ENCODE peak calls at places on chromosomes 4 and X, in six cellular contexts. One of them, this sample, is unnamed.
A peak's percentile ranks its signal among the peaks of the same experiment; 100 is the strongest.

GRCh38 chr4:184937745-184938144 is 80.5 kb upstream of the HELT start:
- DNase-seq in heart left ventricle: no peak
- DNase-seq in stomach: no peak
- DNase-seq in sigmoid colon: no peak
- DNase-seq in tibial nerve: no peak
- DNase-seq in prostate gland: peak; percentile 49
- DNase-seq in this sample: no peak

GRCh38 chrX:68018248-68019203 is 414.8 kb downstream of the OPHN1 start:
- DNase-seq in heart left ventricle: no peak
- DNase-seq in stomach: no peak
- DNase-seq in sigmoid colon: no peak
- DNase-seq in tibial nerve: no peak
- DNase-seq in prostate gland: no peak
- DNase-seq in this sample: no peak

GRCh38 chr4:127686656-127687055 is 43.5 kb upstream of the SLC25A31 start:
- DNase-seq in heart left ventricle: no peak
- DNase-seq in stomach: no peak
- DNase-seq in sigmoid colon: no peak
- DNase-seq in tibial nerve: no peak
- DNase-seq in prostate gland: no peak
- DNase-seq in this sample: no peak

GRCh38 chr4:113368056-113368455 is 318.6 kb downstream of the ANK2 start:
- DNase-seq in heart left ventricle: no peak
- DNase-seq in stomach: no peak
- DNase-seq in sigmoid colon: no peak
- DNase-seq in tibial nerve: no peak
- DNase-seq in prostate gland: no peak
- DNase-seq in this sample: no peak

GRCh38 chr4:181301735-181302380 is 941.3 kb upstream of the TENM3 start:
- DNase-seq in heart left ventricle: no peak
- DNase-seq in stomach: peak; percentile 59
- DNase-seq in sigmoid colon: no peak
- DNase-seq in tibial nerve: no peak
- DNase-seq in prostate gland: peak; percentile 5
- DNase-seq in this sample: no peak

GRCh38 chr4:124253080-124253479 is 459.5 kb downstream of the ANKRD50 start:
- DNase-seq in heart left ventricle: no peak
- DNase-seq in stomach: no peak
- DNase-seq in sigmoid colon: no peak
- DNase-seq in tibial nerve: no peak
- DNase-seq in prostate gland: no peak
- DNase-seq in this sample: no peak

GRCh38 chr4:153432971-153433752 is 33.0 kb upstream of the TMEM131L start:
- DNase-seq in heart left ventricle: peak; percentile 66
- DNase-seq in stomach: peak; percentile 83
- DNase-seq in sigmoid colon: peak; percentile 74
- DNase-seq in tibial nerve: peak; percentile 40
- DNase-seq in prostate gland: peak; percentile 69
- DNase-seq in this sample: peak; percentile 26

GRCh38 chrX:104803219-104803618 is 237.2 kb downstream of the IL1RAPL2 start:
- DNase-seq in heart left ventricle: no peak
- DNase-seq in stomach: no peak
- DNase-seq in sigmoid colon: no peak
- DNase-seq in tibial nerve: no peak
- DNase-seq in prostate gland: no peak
- DNase-seq in this sample: no peak

GRCh38 chr4:136855886-136856285 is 676.4 kb downstream of the PCDH18 start:
- DNase-seq in heart left ventricle: no peak
- DNase-seq in stomach: no peak
- DNase-seq in sigmoid colon: no peak
- DNase-seq in tibial nerve: no peak
- DNase-seq in prostate gland: no peak
- DNase-seq in this sample: no peak

GRCh38 chr4:100208459-100208858 is 18.2 kb upstream of the DDIT4L start:
- DNase-seq in heart left ventricle: no peak
- DNase-seq in stomach: no peak
- DNase-seq in sigmoid colon: no peak
- DNase-seq in tibial nerve: no peak
- DNase-seq in prostate gland: no peak
- DNase-seq in this sample: no peak

GRCh38 chr4:89538886-89539285 is 231.3 kb upstream of the GPRIN3 start:
- DNase-seq in heart left ventricle: no peak
- DNase-seq in stomach: no peak
- DNase-seq in sigmoid colon: no peak
- DNase-seq in tibial nerve: no peak
- DNase-seq in prostate gland: no peak
- DNase-seq in this sample: no peak

GRCh38 chrX:40172169-40172979 is 74.6 kb upstream of the BCOR start:
- DNase-seq in heart left ventricle: peak; percentile 73
- DNase-seq in stomach: peak; percentile 72
- DNase-seq in sigmoid colon: peak; percentile 88
- DNase-seq in tibial nerve: peak; percentile 62
- DNase-seq in prostate gland: peak; percentile 50
- DNase-seq in this sample: no peak

GRCh38 chrX:48683411-48683982 is at the start of gene WAS:
- DNase-seq in heart left ventricle: no peak
- DNase-seq in stomach: no peak
- DNase-seq in sigmoid colon: no peak
- DNase-seq in tibial nerve: no peak
- DNase-seq in prostate gland: no peak
- DNase-seq in this sample: no peak

GRCh38 chr4:132328761-132329160 is 820.3 kb upstream of the PCDH10 start:
- DNase-seq in heart left ventricle: no peak
- DNase-seq in stomach: no peak
- DNase-seq in sigmoid colon: no peak
- DNase-seq in tibial nerve: no peak
- DNase-seq in prostate gland: no peak
- DNase-seq in this sample: no peak

GRCh38 chr4:19381068-19381467 is 870.6 kb upstream of the SLIT2 start:
- DNase-seq in heart left ventricle: no peak
- DNase-seq in stomach: no peak
- DNase-seq in sigmoid colon: no peak
- DNase-seq in tibial nerve: no peak
- DNase-seq in prostate gland: no peak
- DNase-seq in this sample: no peak

GRCh38 chr4:127601029-127601428 is 31.7 kb upstream of the INTU start:
- DNase-seq in heart left ventricle: no peak
- DNase-seq in stomach: no peak
- DNase-seq in sigmoid colon: no peak
- DNase-seq in tibial nerve: no peak
- DNase-seq in prostate gland: no peak
- DNase-seq in this sample: no peak

GRCh38 chrX:150465856-150466775 is 102.3 kb upstream of the MTM1 start:
- DNase-seq in heart left ventricle: no peak
- DNase-seq in stomach: no peak
- DNase-seq in sigmoid colon: no peak
- DNase-seq in tibial nerve: no peak
- DNase-seq in prostate gland: no peak
- DNase-seq in this sample: peak; percentile 30

GRCh38 chrX:22666441-22666840 is 333.3 kb upstream of the DDX53 start:
- DNase-seq in heart left ventricle: no peak
- DNase-seq in stomach: no peak
- DNase-seq in sigmoid colon: no peak
- DNase-seq in tibial nerve: no peak
- DNase-seq in prostate gland: no peak
- DNase-seq in this sample: no peak

GRCh38 chr4:124431663-124432192 is 280.8 kb downstream of the ANKRD50 start:
- DNase-seq in heart left ventricle: no peak
- DNase-seq in stomach: no peak
- DNase-seq in sigmoid colon: no peak
- DNase-seq in tibial nerve: no peak
- DNase-seq in prostate gland: no peak
- DNase-seq in this sample: no peak

GRCh38 chr4:70877539-70877938 is 24.6 kb upstream of the MOB1B start:
- DNase-seq in heart left ventricle: no peak
- DNase-seq in stomach: no peak
- DNase-seq in sigmoid colon: no peak
- DNase-seq in tibial nerve: no peak
- DNase-seq in prostate gland: no peak
- DNase-seq in this sample: no peak

GRCh38 chrX:150364347-150365050 is 1.4 kb downstream of the MAMLD1 start:
- DNase-seq in heart left ventricle: peak; percentile 23
- DNase-seq in stomach: no peak
- DNase-seq in sigmoid colon: no peak
- DNase-seq in tibial nerve: peak; percentile 7
- DNase-seq in prostate gland: no peak
- DNase-seq in this sample: no peak

GRCh38 chr4:167537761-167538160 is 303.5 kb upstream of the SPOCK3 start:
- DNase-seq in heart left ventricle: no peak
- DNase-seq in stomach: no peak
- DNase-seq in sigmoid colon: no peak
- DNase-seq in tibial nerve: no peak
- DNase-seq in prostate gland: no peak
- DNase-seq in this sample: no peak

GRCh38 chrX:108034725-108035124 is 10.1 kb upstream of the VSIG1 start:
- DNase-seq in heart left ventricle: no peak
- DNase-seq in stomach: no peak
- DNase-seq in sigmoid colon: no peak
- DNase-seq in tibial nerve: no peak
- DNase-seq in prostate gland: no peak
- DNase-seq in this sample: no peak

GRCh38 chr4:147788791-147789190 is 56.9 kb downstream of the ARHGAP10 start:
- DNase-seq in heart left ventricle: no peak
- DNase-seq in stomach: no peak
- DNase-seq in sigmoid colon: no peak
- DNase-seq in tibial nerve: no peak
- DNase-seq in prostate gland: no peak
- DNase-seq in this sample: no peak

GRCh38 chrX:66676990-66677389 is 38.1 kb upstream of the EDA2R start:
- DNase-seq in heart left ventricle: no peak
- DNase-seq in stomach: no peak
- DNase-seq in sigmoid colon: no peak
- DNase-seq in tibial nerve: no peak
- DNase-seq in prostate gland: no peak
- DNase-seq in this sample: no peak

GRCh38 chr4:133565379-133565778 is 416.3 kb downstream of the PCDH10 start:
- DNase-seq in heart left ventricle: no peak
- DNase-seq in stomach: no peak
- DNase-seq in sigmoid colon: no peak
- DNase-seq in tibial nerve: no peak
- DNase-seq in prostate gland: no peak
- DNase-seq in this sample: no peak

GRCh38 chr4:89336818-89337395 is 29.3 kb upstream of the GPRIN3 start:
- DNase-seq in heart left ventricle: no peak
- DNase-seq in stomach: no peak
- DNase-seq in sigmoid colon: no peak
- DNase-seq in tibial nerve: no peak
- DNase-seq in prostate gland: no peak
- DNase-seq in this sample: no peak

GRCh38 chr4:143482753-143483362 is 30.6 kb upstream of the SMARCA5 start:
- DNase-seq in heart left ventricle: peak; percentile 23
- DNase-seq in stomach: no peak
- DNase-seq in sigmoid colon: no peak
- DNase-seq in tibial nerve: peak; percentile 50
- DNase-seq in prostate gland: no peak
- DNase-seq in this sample: no peak
- TF ChIP-seq CTCF in heart left ventricle: peak; percentile 71
- TF ChIP-seq CTCF in stomach: no peak
- TF ChIP-seq CTCF in sigmoid colon: peak; percentile 57
- TF ChIP-seq CTCF in tibial nerve: peak; percentile 49
- TF ChIP-seq CTCF in prostate gland: peak; percentile 12
- TF ChIP-seq CTCF in this sample: peak; percentile 61

GRCh38 chr4:12445711-12446110 is 1017.0 kb upstream of the HS3ST1 start:
- DNase-seq in heart left ventricle: no peak
- DNase-seq in stomach: no peak
- DNase-seq in sigmoid colon: no peak
- DNase-seq in tibial nerve: no peak
- DNase-seq in prostate gland: no peak
- DNase-seq in this sample: no peak
- H3K4me3 ChIP-seq in heart left ventricle: no peak overlapping the region
- H3K4me3 ChIP-seq in stomach: no peak overlapping the region
- H3K4me3 ChIP-seq in sigmoid colon: no peak overlapping the region
- H3K4me3 ChIP-seq in tibial nerve: no peak overlapping the region
- H3K4me3 ChIP-seq in prostate gland: no peak overlapping the region
- H3K4me3 ChIP-seq in this sample: no peak overlapping the region

GRCh38 chrX:154829926-154830442 is 4.5 kb downstream of the SMIM9 start:
- DNase-seq in heart left ventricle: no peak
- DNase-seq in stomach: no peak
- DNase-seq in sigmoid colon: no peak
- DNase-seq in tibial nerve: no peak
- DNase-seq in prostate gland: no peak
- DNase-seq in this sample: no peak
- TF ChIP-seq POLR2A in heart left ventricle: no peak
- TF ChIP-seq POLR2A in stomach: no peak
- TF ChIP-seq POLR2A in sigmoid colon: no peak
- TF ChIP-seq POLR2A in tibial nerve: no peak
- TF ChIP-seq POLR2A in prostate gland: no peak
- TF ChIP-seq POLR2A in this sample: no peak

GRCh38 chr4:109294468-109295020 is 7.9 kb downstream of the COL25A1 start:
- DNase-seq in heart left ventricle: no peak
- DNase-seq in stomach: no peak
- DNase-seq in sigmoid colon: no peak
- DNase-seq in tibial nerve: no peak
- DNase-seq in prostate gland: no peak
- DNase-seq in this sample: no peak

GRCh38 chr4:109296545-109296944 is 5.9 kb downstream of the COL25A1 start:
- DNase-seq in heart left ventricle: no peak
- DNase-seq in stomach: no peak
- DNase-seq in sigmoid colon: no peak
- DNase-seq in tibial nerve: no peak
- DNase-seq in prostate gland: no peak
- DNase-seq in this sample: no peak

GRCh38 chr4:109290918-109291317 is 11.5 kb downstream of the COL25A1 start:
- DNase-seq in heart left ventricle: no peak
- DNase-seq in stomach: no peak
- DNase-seq in sigmoid colon: no peak
- DNase-seq in tibial nerve: no peak
- DNase-seq in prostate gland: no peak
- DNase-seq in this sample: peak; percentile 17

GRCh38 chr4:109295081-109295480 is 7.4 kb downstream of the COL25A1 start:
- DNase-seq in heart left ventricle: no peak
- DNase-seq in stomach: no peak
- DNase-seq in sigmoid colon: no peak
- DNase-seq in tibial nerve: no peak
- DNase-seq in prostate gland: no peak
- DNase-seq in this sample: no peak

DNA sequence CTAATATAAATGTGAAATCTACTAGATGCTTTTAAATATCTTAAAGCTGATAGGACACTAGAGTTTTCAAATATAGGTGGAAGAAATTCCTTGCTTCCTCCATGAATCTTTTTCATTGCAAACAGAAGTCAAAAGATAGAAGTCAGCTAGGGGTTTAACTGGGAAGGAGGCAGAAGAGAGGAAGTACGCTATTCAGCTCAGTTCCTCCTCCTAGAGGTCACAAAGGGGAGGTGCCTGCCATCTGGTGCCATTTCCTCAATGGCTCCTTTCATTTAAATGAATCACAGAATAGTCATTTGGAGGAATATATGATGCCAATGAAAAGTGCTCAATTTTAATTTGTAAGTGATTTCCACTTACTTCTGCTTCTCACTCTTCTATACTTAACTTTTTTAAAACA is 8.5 kb downstream of the COL25A1 start:
- DNase-seq in heart left ventricle: no peak
- DNase-seq in stomach: no peak
- DNase-seq in sigmoid colon: no peak
- DNase-seq in tibial nerve: no peak
- DNase-seq in prostate gland: no peak
- DNase-seq in this sample: no peak
- TF ChIP-seq CTCF in heart left ventricle: peak; percentile 23
- TF ChIP-seq CTCF in stomach: no peak
- TF ChIP-seq CTCF in sigmoid colon: no peak
- TF ChIP-seq CTCF in tibial nerve: no peak
- TF ChIP-seq CTCF in prostate gland: no peak
- TF ChIP-seq CTCF in this sample: no peak

This sample was measured in gastrocnemius medialis.